ENCODE peak calls at places on chromosomes 13 and 19, in five cellular contexts. A is heart left ventricle, L is skeletal muscle cell, F is body of pancreas, B is choroid plexus epithelial cell. W is an unnamed sample.

GRCh38 chr13:44188257-44188656 is 185.4 kb upstream of the SERP2 start:
- DNase-seq in A (no peak), F (no peak), L (peak), B (peak), W (no peak)

GRCh38 chr13:88103824-88104223 is 432.7 kb downstream of the SLITRK5 start:
- DNase-seq in B (no peak), L (no peak), F (no peak), A (no peak), W (no peak)

GRCh38 chr19:42421591-42422031 is 5.6 kb downstream of the LIPE start:
- DNase-seq in L (no peak), F (peak), B (no peak), A (no peak), W (no peak)

GRCh38 chr19:46818812-46819211 is 30.4 kb upstream of the SLC1A5 start:
- DNase-seq in B (peak), F (no peak), L (no peak), A (no peak), W (peak)

GRCh38 chr19:27738569-27739193 is 1474.3 kb downstream of the UQCRFS1 start:
- DNase-seq in F (no peak), A (no peak), L (no peak), B (no peak), W (no peak)

GRCh38 chr19:56167064-56167578 is 8.7 kb upstream of the GALP start:
- DNase-seq in A (no peak), F (no peak), B (peak), L (no peak), W (no peak)

GRCh38 chr19:33950141-33950805 is 153.6 kb downstream of the KCTD15 start:
- DNase-seq in F (no peak), A (no peak), B (no peak), L (no peak), W (no peak)

GRCh38 chr19:32580353-32580900 is 563 bp upstream of the PDCD5 start:
- DNase-seq in B (no peak), L (no peak), A (no peak), F (no peak), W (peak)

GRCh38 chr19:52188822-52189744 is 769 bp upstream of the PPP2R1A start:
- DNase-seq in B (no peak), L (no peak), F (no peak), A (no peak), W (no peak)

GRCh38 chr13:75514080-75515040 is 23.3 kb downstream of the COMMD6 start:
- DNase-seq in L (no peak), A (no peak), F (no peak), B (peak), W (no peak)

GRCh38 chr13:31053098-31053497 is 108.6 kb downstream of the HSPH1 start:
- DNase-seq in L (no peak), B (peak), A (no peak), F (no peak), W (no peak)

GRCh38 chr13:27523345-27524073 is 73.1 kb upstream of the MTIF3 start:
- DNase-seq in B (no peak), A (no peak), F (no peak), L (no peak), W (no peak)

GRCh38 chr13:104318121-104318520 is 1251.9 kb upstream of the SLC10A2 start:
- DNase-seq in A (no peak), B (peak), L (no peak), F (no peak), W (no peak)

GRCh38 chr19:28705008-28705407 is 507.9 kb downstream of the UQCRFS1 start:
- DNase-seq in F (peak), B (peak), L (peak), A (no peak), W (peak)

GRCh38 chr19:31344403-31344802 is 4.8 kb downstream of the TSHZ3 start:
- DNase-seq in L (no peak), A (no peak), F (no peak), B (peak), W (no peak)

GRCh38 chr13:51222510-51223283 is 499 bp downstream of the FAM124A start:
- DNase-seq in F (no peak), L (no peak), A (no peak), B (no peak), W (no peak)

GRCh38 chr19:41912899-41913475 is 15.3 kb downstream of the ERFL start:
- DNase-seq in F (no peak), B (no peak), L (no peak), A (no peak), W (no peak)

GRCh38 chr13:94552095-94552494 is 43.9 kb downstream of the TGDS start:
- DNase-seq in A (no peak), B (no peak), L (no peak), F (no peak), W (no peak)

GRCh38 chr13:39036212-39036611 is 1.7 kb downstream of the PROSER1 start:
- DNase-seq in L (no peak), F (no peak), B (peak), A (no peak), W (peak)

GRCh38 chr19:51660975-51661600 is 14.5 kb upstream of the SIGLEC14 start:
- DNase-seq in A (peak), L (peak), F (peak), B (peak), W (peak)

GRCh38 chr19:40341601-40342482 is 6.4 kb downstream of the C19orf47 start:
- DNase-seq in L (no peak), B (no peak), F (no peak), A (peak), W (no peak)

GRCh38 chr13:27257648-27258253 is 6.4 kb downstream of the RPL21 start:
- DNase-seq in F (no peak), L (no peak), B (no peak), A (no peak), W (no peak)

GRCh38 chr13:95641961-95642621 is 2.4 kb downstream of the DZIP1 start:
- DNase-seq in B (peak), F (peak), A (peak), L (no peak), W (no peak)

GRCh38 chr13:39159393-39159792 is 121.1 kb downstream of the NHLRC3 start:
- DNase-seq in L (no peak), A (no peak), F (no peak), B (no peak), W (no peak)

GRCh38 chr19:1856345-1856697 is 7.1 kb downstream of the KLF16 start:
- DNase-seq in L (no peak), A (no peak), B (no peak), F (peak), W (peak)

GRCh38 chr19:1856698-1857603 is 6.4 kb downstream of the KLF16 start:
- DNase-seq in F (peak), B (peak), L (no peak), A (peak), W (peak)

GRCh38 chr19:1858412-1859081 is 4.8 kb downstream of the KLF16 start:
- DNase-seq in L (no peak), F (peak), B (no peak), A (no peak), W (no peak)

GRCh38 chr19:1859319-1859718 is 4.1 kb downstream of the KLF16 start:
- DNase-seq in L (no peak), A (no peak), B (no peak), F (peak), W (no peak)

GRCh38 chr19:1857648-1858326 is 5.6 kb downstream of the KLF16 start:
- DNase-seq in B (no peak), A (peak), F (peak), L (no peak), W (no peak)
- H3K4me3 ChIP-seq in B (peak), A (peak), F (no peak), L (peak), W (peak)

DNA sequence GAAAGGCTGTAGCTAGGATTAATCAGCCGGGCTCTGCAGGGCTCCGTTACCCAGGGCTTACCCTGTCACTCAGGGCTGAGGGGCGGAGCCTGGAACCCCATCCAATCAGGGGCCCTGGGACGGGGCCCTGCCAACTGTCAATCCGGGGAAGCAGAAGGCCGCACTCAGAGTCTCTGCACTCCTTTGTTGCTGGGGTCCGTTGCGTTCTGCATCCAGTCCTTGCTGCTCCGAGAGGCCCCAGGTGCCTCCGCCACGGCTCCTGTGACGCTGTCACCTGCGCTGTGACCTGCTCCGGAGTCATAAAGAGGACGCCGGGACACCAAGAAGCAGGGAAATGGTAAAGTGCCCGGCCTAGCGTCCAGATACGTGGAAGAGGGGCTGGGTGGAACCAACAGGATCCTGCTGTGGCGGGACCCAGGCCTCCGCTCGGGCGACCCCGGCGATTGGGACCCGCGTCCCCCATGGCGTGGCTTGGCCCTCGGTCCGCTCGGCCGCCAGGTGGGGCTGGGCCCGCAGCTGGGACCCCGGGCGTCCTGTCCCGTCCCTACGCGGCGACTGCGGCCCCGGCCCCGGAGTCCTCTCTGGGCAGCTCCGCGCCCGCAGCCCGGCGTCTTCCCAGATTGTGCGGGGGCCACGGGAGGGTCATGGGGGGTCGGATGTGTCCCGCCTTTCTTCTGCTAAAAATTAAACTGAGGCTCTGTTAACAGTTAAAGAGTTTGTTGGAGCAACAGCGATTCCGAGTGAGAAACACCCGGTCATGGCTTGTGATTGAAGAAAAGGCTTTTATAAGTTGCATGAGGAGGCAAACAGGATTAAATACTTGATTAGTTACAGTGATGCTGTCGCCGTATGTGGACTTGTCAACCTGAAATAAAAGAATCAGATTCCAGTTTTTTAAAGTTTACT is at the start of gene ZNF491:
- DNase-seq in L (peak), A (peak), F (peak), B (peak), W (peak)
- H3K4me3 ChIP-seq in L (peak), A (peak), F (peak), B (peak), W (peak)

DNA sequence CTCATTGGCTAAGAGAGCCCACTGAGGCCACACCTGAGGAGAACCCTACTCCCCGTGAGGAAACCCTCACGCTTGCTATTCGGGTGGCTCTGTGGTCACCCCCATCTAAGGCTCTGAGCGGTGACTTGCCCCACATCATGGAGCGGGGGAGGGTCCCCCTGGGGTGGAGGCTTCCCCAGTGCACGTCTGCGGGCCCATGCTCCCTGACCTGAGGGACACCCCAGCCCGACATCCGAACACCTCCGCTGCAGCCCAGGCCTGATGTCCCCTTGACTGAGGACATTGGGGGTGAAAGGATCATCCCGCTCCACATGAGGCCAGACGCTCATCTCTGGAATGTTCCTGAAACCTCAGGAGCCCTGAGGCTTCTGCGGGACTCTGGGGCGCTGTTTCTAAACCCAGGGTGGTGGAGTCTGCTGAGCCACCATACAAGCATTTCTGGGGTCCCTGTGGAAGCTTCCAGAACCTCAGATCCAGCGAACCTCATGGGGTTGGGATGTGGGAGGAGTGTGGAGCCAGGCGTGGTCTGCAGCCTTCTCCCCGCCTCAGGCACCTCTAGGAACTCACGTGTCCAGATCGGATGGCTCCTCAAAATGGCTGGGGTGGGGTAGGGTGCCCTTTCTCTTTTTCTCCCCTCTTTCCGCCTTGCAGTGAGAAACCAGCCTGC is 19.9 kb downstream of the TMED1 start:
- DNase-seq in B (peak), F (no peak), A (no peak), L (no peak), W (no peak)
- H3K4me3 ChIP-seq in B (peak), F (no peak), A (no peak), L (peak), W (no peak)

GRCh38 chr13:33150146-33150545 is 133.9 kb downstream of the KL start:
- DNase-seq in F (peak), L (no peak), A (no peak), B (peak), W (no peak)
- H3K4me3 ChIP-seq in F (no peak), L (no peak), A (no peak), B (no peak), W (no peak)

GRCh38 chr13:54133721-54134120 is 1105.1 kb downstream of the OLFM4 start:
- DNase-seq in F (no peak), B (no peak), A (no peak), L (no peak), W (no peak)
- H3K4me3 ChIP-seq in F (no peak), B (no peak), A (no peak), L (no peak), W (no peak)